ENCODE peak calls at places on chromosomes 5 and 9, in ten cellular contexts. One of them, this sample, is unnamed.
A peak's percentile ranks its signal among the peaks of the same experiment; 100 is the strongest.

GRCh38 chr5:73374520-73375235 is 73.9 kb downstream of the FOXD1 start:
- DNase-seq in upper lobe of right lung: no peak
- DNase-seq in PC-3: peak; percentile 38
- DNase-seq in CD4-positive, alpha-beta T cell: no peak
- DNase-seq in cardiac muscle cell: peak; percentile 45
- DNase-seq in tibial artery: no peak
- DNase-seq in psoas muscle: no peak
- DNase-seq in fibroblast of pulmonary artery: peak; percentile 73
- DNase-seq in Peyer's patch: no peak
- DNase-seq in OCI-LY7: no peak
- DNase-seq in this sample: no peak

GRCh38 chr9:98187926-98188325 is 4.5 kb downstream of the CORO2A start:
- DNase-seq in upper lobe of right lung: no peak
- DNase-seq in PC-3: no peak
- DNase-seq in CD4-positive, alpha-beta T cell: no peak
- DNase-seq in cardiac muscle cell: no peak
- DNase-seq in tibial artery: no peak
- DNase-seq in psoas muscle: no peak
- DNase-seq in fibroblast of pulmonary artery: no peak
- DNase-seq in Peyer's patch: no peak
- DNase-seq in OCI-LY7: no peak
- DNase-seq in this sample: no peak

GRCh38 chr5:106875591-106876297 is 795.0 kb downstream of the EFNA5 start:
- DNase-seq in upper lobe of right lung: no peak
- DNase-seq in PC-3: peak; percentile 90
- DNase-seq in CD4-positive, alpha-beta T cell: no peak
- DNase-seq in cardiac muscle cell: peak; percentile 8
- DNase-seq in tibial artery: no peak
- DNase-seq in psoas muscle: no peak
- DNase-seq in fibroblast of pulmonary artery: peak; percentile 37
- DNase-seq in Peyer's patch: no peak
- DNase-seq in OCI-LY7: peak; percentile 9
- DNase-seq in this sample: peak; percentile 28

GRCh38 chr9:32644698-32645097 is 9.2 kb upstream of the TAF1L start:
- DNase-seq in upper lobe of right lung: no peak
- DNase-seq in PC-3: peak; percentile 86
- DNase-seq in CD4-positive, alpha-beta T cell: no peak
- DNase-seq in cardiac muscle cell: peak; percentile 93
- DNase-seq in tibial artery: no peak
- DNase-seq in psoas muscle: no peak
- DNase-seq in fibroblast of pulmonary artery: peak; percentile 98
- DNase-seq in Peyer's patch: no peak
- DNase-seq in OCI-LY7: no peak
- DNase-seq in this sample: no peak

GRCh38 chr5:33891731-33892418 is at the start of gene ADAMTS12:
- DNase-seq in upper lobe of right lung: peak; percentile 68
- DNase-seq in PC-3: no peak
- DNase-seq in CD4-positive, alpha-beta T cell: no peak
- DNase-seq in cardiac muscle cell: peak; percentile 86
- DNase-seq in tibial artery: no peak
- DNase-seq in psoas muscle: peak; percentile 50
- DNase-seq in fibroblast of pulmonary artery: peak; percentile 61
- DNase-seq in Peyer's patch: no peak
- DNase-seq in OCI-LY7: no peak
- DNase-seq in this sample: peak; percentile 54

GRCh38 chr9:136403915-136404800 is 4.2 kb upstream of the SNAPC4 start:
- DNase-seq in upper lobe of right lung: no peak
- DNase-seq in PC-3: no peak
- DNase-seq in CD4-positive, alpha-beta T cell: no peak
- DNase-seq in cardiac muscle cell: no peak
- DNase-seq in tibial artery: no peak
- DNase-seq in psoas muscle: no peak
- DNase-seq in fibroblast of pulmonary artery: no peak
- DNase-seq in Peyer's patch: peak; percentile 60
- DNase-seq in OCI-LY7: no peak
- DNase-seq in this sample: no peak

GRCh38 chr5:169174923-169175322 is 126.0 kb downstream of the SLIT3 start:
- DNase-seq in upper lobe of right lung: no peak
- DNase-seq in PC-3: no peak
- DNase-seq in CD4-positive, alpha-beta T cell: no peak
- DNase-seq in cardiac muscle cell: no peak
- DNase-seq in tibial artery: no peak
- DNase-seq in psoas muscle: no peak
- DNase-seq in fibroblast of pulmonary artery: no peak
- DNase-seq in Peyer's patch: no peak
- DNase-seq in OCI-LY7: no peak
- DNase-seq in this sample: no peak

GRCh38 chr9:79185866-79186265 is 385.9 kb upstream of the TLE4 start:
- DNase-seq in upper lobe of right lung: no peak
- DNase-seq in PC-3: no peak
- DNase-seq in CD4-positive, alpha-beta T cell: no peak
- DNase-seq in cardiac muscle cell: peak; percentile 76
- DNase-seq in tibial artery: no peak
- DNase-seq in psoas muscle: no peak
- DNase-seq in fibroblast of pulmonary artery: peak; percentile 83
- DNase-seq in Peyer's patch: no peak
- DNase-seq in OCI-LY7: no peak
- DNase-seq in this sample: no peak

GRCh38 chr5:78547171-78547570 is 101.4 kb downstream of the LHFPL2 start:
- DNase-seq in upper lobe of right lung: no peak
- DNase-seq in PC-3: no peak
- DNase-seq in CD4-positive, alpha-beta T cell: no peak
- DNase-seq in cardiac muscle cell: peak; percentile 63
- DNase-seq in tibial artery: peak; percentile 42
- DNase-seq in psoas muscle: no peak
- DNase-seq in fibroblast of pulmonary artery: peak; percentile 79
- DNase-seq in Peyer's patch: no peak
- DNase-seq in OCI-LY7: no peak
- DNase-seq in this sample: no peak

GRCh38 chr5:144429905-144430304 is 259.2 kb downstream of the KCTD16 start:
- DNase-seq in upper lobe of right lung: no peak
- DNase-seq in PC-3: no peak
- DNase-seq in CD4-positive, alpha-beta T cell: no peak
- DNase-seq in cardiac muscle cell: no peak
- DNase-seq in tibial artery: no peak
- DNase-seq in psoas muscle: no peak
- DNase-seq in fibroblast of pulmonary artery: no peak
- DNase-seq in Peyer's patch: no peak
- DNase-seq in OCI-LY7: no peak
- DNase-seq in this sample: no peak
- TF ChIP-seq CTCF in upper lobe of right lung: no peak
- TF ChIP-seq CTCF in PC-3: no peak
- TF ChIP-seq CTCF in CD4-positive, alpha-beta T cell: no peak
- TF ChIP-seq CTCF in cardiac muscle cell: no peak
- TF ChIP-seq CTCF in tibial artery: no peak
- TF ChIP-seq CTCF in psoas muscle: no peak
- TF ChIP-seq CTCF in fibroblast of pulmonary artery: no peak
- TF ChIP-seq CTCF in Peyer's patch: no peak
- TF ChIP-seq CTCF in OCI-LY7: no peak
- TF ChIP-seq CTCF in this sample: no peak

DNA sequence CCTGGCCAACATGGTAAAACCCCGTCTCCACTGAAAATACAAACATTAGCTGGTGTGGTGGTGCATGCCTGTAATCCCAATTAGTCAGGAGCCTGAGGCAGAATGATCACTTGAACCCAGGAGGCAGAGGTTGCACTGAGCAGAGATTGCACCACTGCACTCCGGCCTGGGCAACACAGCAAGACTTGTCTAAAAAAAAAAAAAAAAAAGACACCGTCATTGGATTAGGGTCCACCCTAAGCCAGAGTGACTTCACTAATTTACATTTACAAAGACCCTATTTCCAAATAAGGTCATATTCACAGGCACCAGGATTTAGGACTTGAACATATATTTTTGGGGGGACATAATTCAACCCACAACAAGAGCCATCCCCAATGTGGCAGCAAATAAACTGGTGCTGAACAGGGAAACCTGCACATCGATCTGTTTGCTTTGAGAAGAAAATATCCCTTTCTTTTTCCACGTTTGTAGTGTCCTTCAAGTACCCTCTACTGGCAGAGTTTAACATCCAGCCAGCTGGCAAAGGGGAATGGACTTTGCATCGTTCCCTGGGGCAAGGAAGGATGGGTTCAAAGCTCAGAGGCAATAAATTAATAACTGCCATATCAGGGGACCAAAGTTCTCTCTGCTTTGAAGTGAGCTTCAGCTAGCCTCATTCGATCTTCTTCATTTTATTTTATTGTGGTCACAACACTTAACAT is 3.7 kb upstream of the DNAJC25 start:
- DNase-seq in upper lobe of right lung: no peak
- DNase-seq in PC-3: no peak
- DNase-seq in CD4-positive, alpha-beta T cell: no peak
- DNase-seq in cardiac muscle cell: no peak
- DNase-seq in tibial artery: no peak
- DNase-seq in psoas muscle: no peak
- DNase-seq in fibroblast of pulmonary artery: no peak
- DNase-seq in Peyer's patch: peak; percentile 73
- DNase-seq in OCI-LY7: no peak
- DNase-seq in this sample: no peak
- TF ChIP-seq CTCF in upper lobe of right lung: no peak
- TF ChIP-seq CTCF in PC-3: no peak
- TF ChIP-seq CTCF in CD4-positive, alpha-beta T cell: no peak
- TF ChIP-seq CTCF in cardiac muscle cell: no peak
- TF ChIP-seq CTCF in tibial artery: no peak
- TF ChIP-seq CTCF in psoas muscle: no peak
- TF ChIP-seq CTCF in fibroblast of pulmonary artery: no peak
- TF ChIP-seq CTCF in Peyer's patch: peak; percentile 24
- TF ChIP-seq CTCF in OCI-LY7: no peak
- TF ChIP-seq CTCF in this sample: no peak

GRCh38 chr5:119745976-119746375 is 116.6 kb downstream of the FAM170A start:
- DNase-seq in upper lobe of right lung: no peak
- DNase-seq in PC-3: no peak
- DNase-seq in CD4-positive, alpha-beta T cell: no peak
- DNase-seq in cardiac muscle cell: no peak
- DNase-seq in tibial artery: no peak
- DNase-seq in psoas muscle: no peak
- DNase-seq in fibroblast of pulmonary artery: no peak
- DNase-seq in Peyer's patch: no peak
- DNase-seq in OCI-LY7: no peak
- DNase-seq in this sample: no peak

GRCh38 chr5:119746984-119747383 is 117.6 kb downstream of the FAM170A start:
- DNase-seq in upper lobe of right lung: no peak
- DNase-seq in PC-3: peak; percentile 24
- DNase-seq in CD4-positive, alpha-beta T cell: no peak
- DNase-seq in cardiac muscle cell: no peak
- DNase-seq in tibial artery: no peak
- DNase-seq in psoas muscle: no peak
- DNase-seq in fibroblast of pulmonary artery: no peak
- DNase-seq in Peyer's patch: no peak
- DNase-seq in OCI-LY7: no peak
- DNase-seq in this sample: no peak

GRCh38 chr5:119752921-119753886 is 123.8 kb downstream of the FAM170A start:
- DNase-seq in upper lobe of right lung: no peak
- DNase-seq in PC-3: no peak
- DNase-seq in CD4-positive, alpha-beta T cell: no peak
- DNase-seq in cardiac muscle cell: no peak
- DNase-seq in tibial artery: no peak
- DNase-seq in psoas muscle: no peak
- DNase-seq in fibroblast of pulmonary artery: no peak
- DNase-seq in Peyer's patch: no peak
- DNase-seq in OCI-LY7: no peak
- DNase-seq in this sample: no peak

GRCh38 chr5:119750887-119751733 is 121.8 kb downstream of the FAM170A start:
- DNase-seq in upper lobe of right lung: no peak
- DNase-seq in PC-3: no peak
- DNase-seq in CD4-positive, alpha-beta T cell: no peak
- DNase-seq in cardiac muscle cell: no peak
- DNase-seq in tibial artery: no peak
- DNase-seq in psoas muscle: no peak
- DNase-seq in fibroblast of pulmonary artery: no peak
- DNase-seq in Peyer's patch: no peak
- DNase-seq in OCI-LY7: no peak
- DNase-seq in this sample: no peak

GRCh38 chr5:119751734-119752094 is 122.4 kb downstream of the FAM170A start:
- DNase-seq in upper lobe of right lung: no peak
- DNase-seq in PC-3: no peak
- DNase-seq in CD4-positive, alpha-beta T cell: no peak
- DNase-seq in cardiac muscle cell: no peak
- DNase-seq in tibial artery: no peak
- DNase-seq in psoas muscle: no peak
- DNase-seq in fibroblast of pulmonary artery: no peak
- DNase-seq in Peyer's patch: no peak
- DNase-seq in OCI-LY7: no peak
- DNase-seq in this sample: no peak
- TF ChIP-seq CTCF in upper lobe of right lung: no peak
- TF ChIP-seq CTCF in PC-3: no peak
- TF ChIP-seq CTCF in CD4-positive, alpha-beta T cell: no peak
- TF ChIP-seq CTCF in cardiac muscle cell: no peak
- TF ChIP-seq CTCF in tibial artery: no peak
- TF ChIP-seq CTCF in psoas muscle: no peak
- TF ChIP-seq CTCF in fibroblast of pulmonary artery: no peak
- TF ChIP-seq CTCF in Peyer's patch: no peak
- TF ChIP-seq CTCF in OCI-LY7: no peak
- TF ChIP-seq CTCF in this sample: no peak

GRCh38 chr9:2601785-2602378 is 19.7 kb upstream of the VLDLR start:
- DNase-seq in upper lobe of right lung: no peak
- DNase-seq in PC-3: no peak
- DNase-seq in CD4-positive, alpha-beta T cell: no peak
- DNase-seq in cardiac muscle cell: no peak
- DNase-seq in tibial artery: no peak
- DNase-seq in psoas muscle: no peak
- DNase-seq in fibroblast of pulmonary artery: no peak
- DNase-seq in Peyer's patch: no peak
- DNase-seq in OCI-LY7: no peak
- DNase-seq in this sample: no peak

GRCh38 chr9:2597483-2597882 is 24.1 kb upstream of the VLDLR start:
- DNase-seq in upper lobe of right lung: no peak
- DNase-seq in PC-3: no peak
- DNase-seq in CD4-positive, alpha-beta T cell: no peak
- DNase-seq in cardiac muscle cell: peak; percentile 43
- DNase-seq in tibial artery: no peak
- DNase-seq in psoas muscle: no peak
- DNase-seq in fibroblast of pulmonary artery: peak; percentile 19
- DNase-seq in Peyer's patch: no peak
- DNase-seq in OCI-LY7: no peak
- DNase-seq in this sample: no peak

GRCh38 chr9:2599896-2600295 is 21.7 kb upstream of the VLDLR start:
- DNase-seq in upper lobe of right lung: no peak
- DNase-seq in PC-3: no peak
- DNase-seq in CD4-positive, alpha-beta T cell: no peak
- DNase-seq in cardiac muscle cell: peak; percentile 60
- DNase-seq in tibial artery: no peak
- DNase-seq in psoas muscle: no peak
- DNase-seq in fibroblast of pulmonary artery: peak; percentile 24
- DNase-seq in Peyer's patch: no peak
- DNase-seq in OCI-LY7: no peak
- DNase-seq in this sample: no peak

GRCh38 chr9:2602704-2603116 is 18.9 kb upstream of the VLDLR start:
- DNase-seq in upper lobe of right lung: no peak
- DNase-seq in PC-3: no peak
- DNase-seq in CD4-positive, alpha-beta T cell: no peak
- DNase-seq in cardiac muscle cell: peak; percentile 16
- DNase-seq in tibial artery: no peak
- DNase-seq in psoas muscle: no peak
- DNase-seq in fibroblast of pulmonary artery: peak; percentile 15
- DNase-seq in Peyer's patch: no peak
- DNase-seq in OCI-LY7: no peak
- DNase-seq in this sample: no peak

DNA sequence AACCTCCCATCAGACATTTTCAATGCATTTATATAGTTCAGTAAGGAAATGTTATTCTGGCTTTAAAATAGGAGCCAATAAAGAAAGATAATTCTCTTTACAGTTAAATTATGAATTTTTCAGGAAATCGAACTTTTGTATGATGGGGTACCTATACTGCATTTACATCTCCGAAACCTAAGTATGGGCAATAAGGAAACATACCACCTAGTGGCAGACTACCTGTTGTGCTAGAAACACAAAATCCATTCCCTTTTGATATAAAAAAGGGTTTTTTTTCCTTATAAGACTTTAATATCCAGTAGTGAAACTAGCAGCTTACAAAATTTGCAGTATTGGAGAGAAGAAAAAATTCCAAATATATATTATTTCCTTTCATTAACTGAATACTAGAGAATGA is 21.3 kb upstream of the VLDLR start:
- DNase-seq in upper lobe of right lung: no peak
- DNase-seq in PC-3: no peak
- DNase-seq in CD4-positive, alpha-beta T cell: no peak
- DNase-seq in cardiac muscle cell: no peak
- DNase-seq in tibial artery: no peak
- DNase-seq in psoas muscle: no peak
- DNase-seq in fibroblast of pulmonary artery: no peak
- DNase-seq in Peyer's patch: no peak
- DNase-seq in OCI-LY7: no peak
- DNase-seq in this sample: no peak
- TF ChIP-seq CTCF in upper lobe of right lung: no peak
- TF ChIP-seq CTCF in PC-3: peak; percentile 46
- TF ChIP-seq CTCF in CD4-positive, alpha-beta T cell: no peak
- TF ChIP-seq CTCF in cardiac muscle cell: peak; percentile 21
- TF ChIP-seq CTCF in tibial artery: no peak
- TF ChIP-seq CTCF in psoas muscle: no peak
- TF ChIP-seq CTCF in fibroblast of pulmonary artery: peak; percentile 8
- TF ChIP-seq CTCF in Peyer's patch: no peak
- TF ChIP-seq CTCF in OCI-LY7: peak; percentile 55
- TF ChIP-seq CTCF in this sample: no peak